ENCODE peak calls at places on chromosomes 12 and 14, in eight cellular contexts. D is GM10248; Q is stimulated activated CD8-positive, alpha-beta memory T cell treated with anti-CD3 and anti-CD28 coated beads, Interleukin-4, amount 100 ng/mL, for 48 hours; F is naive thymus-derived CD8-positive, alpha-beta T cell; N is smooth muscle cell of the brain vasculature; H is GM19239; W is right lobe of liver; R is T-helper 2 cell. E is an unnamed sample.

GRCh38 chr12:76199808-76200207 is 115.3 kb upstream of the NAP1L1 start:
- DNase-seq in R (no peak), F (no peak), N (peak; percentile 20), H (no peak), W (no peak), Q (no peak), D (no peak), E (no peak)

GRCh38 chr12:106739815-106740552 is 34.5 kb upstream of the RIC8B start:
- DNase-seq in R (no peak), F (no peak), D (no peak), H (no peak), N (no peak), W (no peak), Q (no peak), E (no peak)

GRCh38 chr12:126268222-126268621 is 1203.0 kb downstream of the AACS start:
- DNase-seq in F (no peak), R (no peak), D (no peak), H (no peak), Q (no peak), W (peak; percentile 37), N (no peak), E (no peak)

GRCh38 chr12:40969796-40970195 is 218.3 kb upstream of the PDZRN4 start:
- DNase-seq in D (no peak), N (no peak), H (no peak), W (no peak), R (no peak), Q (no peak), F (no peak), E (no peak)

GRCh38 chr14:44316647-44317432 is 190.2 kb downstream of the FSCB start:
- DNase-seq in N (peak; percentile 32), Q (peak; percentile 34), H (no peak), D (no peak), F (no peak), W (no peak), R (no peak), E (no peak)

GRCh38 chr14:82385043-82385442 is 851.4 kb upstream of the SEL1L start:
- DNase-seq in W (no peak), N (no peak), H (no peak), F (no peak), R (no peak), D (no peak), Q (no peak), E (no peak)

GRCh38 chr14:102772781-102773570 is 4.3 kb upstream of the TRAF3 start:
- DNase-seq in F (no peak), H (no peak), R (no peak), W (no peak), D (no peak), N (no peak), Q (no peak), E (peak; percentile 36)

GRCh38 chr14:56874375-56874774 is 64.1 kb upstream of the OTX2 start:
- DNase-seq in D (peak; percentile 11), R (no peak), W (peak; percentile 28), N (no peak), H (peak; percentile 4), F (no peak), Q (no peak), E (no peak)

GRCh38 chr12:111404362-111405148 is 1.2 kb upstream of the SH2B3 start:
- DNase-seq in R (peak; percentile 19), W (no peak), Q (peak; percentile 86), H (no peak), F (no peak), N (no peak), D (peak; percentile 59), E (no peak)

GRCh38 chr14:77641534-77642341 is 25.3 kb upstream of the SPTLC2 start:
- DNase-seq in N (no peak), Q (peak; percentile 81), R (peak; percentile 27), F (peak; percentile 51), D (peak; percentile 83), W (peak; percentile 78), H (peak; percentile 27), E (peak; percentile 67)

GRCh38 chr12:96132819-96133218 is 61.4 kb upstream of the ELK3 start:
- DNase-seq in D (no peak), Q (no peak), F (no peak), N (no peak), W (peak; percentile 35), R (no peak), H (no peak), E (no peak)

GRCh38 chr14:102430212-102430908 is 67.6 kb downstream of the TECPR2 start:
- DNase-seq in Q (no peak), H (no peak), D (no peak), R (no peak), N (no peak), W (no peak), F (no peak), E (no peak)

GRCh38 chr14:53929871-53930685 is 26.5 kb downstream of the BMP4 start:
- DNase-seq in R (no peak), Q (peak; percentile 52), N (no peak), D (peak; percentile 29), W (peak; percentile 51), F (no peak), H (no peak), E (no peak)

GRCh38 chr12:38392584-38393144 is 76.1 kb downstream of the ALG10B start:
- DNase-seq in Q (no peak), F (no peak), D (no peak), W (no peak), H (no peak), R (no peak), N (no peak), E (peak; percentile 87)

GRCh38 chr12:90652280-90652679 is 302.7 kb downstream of the CCER1 start:
- DNase-seq in W (no peak), D (no peak), Q (no peak), R (no peak), F (no peak), N (no peak), H (no peak), E (no peak)

GRCh38 chr12:43226151-43226550 is 325.9 kb downstream of the ADAMTS20 start:
- DNase-seq in Q (no peak), R (no peak), F (no peak), W (no peak), D (no peak), N (no peak), H (no peak), E (no peak)

GRCh38 chr12:11723993-11724392 is 74.5 kb downstream of the ETV6 start:
- DNase-seq in F (no peak), D (no peak), H (no peak), W (no peak), Q (no peak), R (no peak), N (no peak), E (no peak)

GRCh38 chr14:95432152-95433093 is 84.0 kb downstream of the SYNE3 start:
- DNase-seq in H (no peak), N (no peak), W (peak; percentile 64), R (no peak), D (no peak), Q (no peak), F (no peak), E (no peak)

GRCh38 chr14:76919811-76920571 is 93.8 kb downstream of the LRRC74A start:
- DNase-seq in N (no peak), H (no peak), R (no peak), Q (peak; percentile 39), D (no peak), F (no peak), W (peak; percentile 63), E (no peak)

E was measured in CD14-positive monocyte.